ENCODE peak calls at places on chromosomes 16 and 17, in four cellular contexts. O is OCI-LY7, N is neural crest cell, Z is EH. Q is an unnamed sample.

GRCh38 chr17:36501963-36502362 is 15.5 kb downstream of the ZNHIT3 start:
- DNase-seq in Z (no peak), N (no peak), O (no peak), Q (no peak)

GRCh38 chr17:57724038-57724728 is 20.9 kb downstream of the CCDC182 start:
- DNase-seq in Z (no peak), N (no peak), O (peak), Q (peak)

GRCh38 chr17:57034807-57035754 is 50.0 kb upstream of the AKAP1 start:
- DNase-seq in Z (no peak), N (no peak), O (no peak), Q (no peak)

GRCh38 chr16:88758227-88758943 is 26.6 kb downstream of the PIEZO1 start:
- DNase-seq in N (no peak), O (no peak), Z (peak), Q (no peak)

GRCh38 chr17:76549539-76549938 is 9.7 kb downstream of the PRCD start:
- DNase-seq in N (no peak), Z (no peak), O (no peak), Q (no peak)

GRCh38 chr17:76582660-76583059 is 3.0 kb downstream of the ST6GALNAC2 start:
- DNase-seq in O (no peak), N (no peak), Z (no peak), Q (no peak)

GRCh38 chr16:12111819-12112218 is 135.3 kb downstream of the SNX29 start:
- DNase-seq in N (no peak), Z (no peak), O (no peak), Q (no peak)

GRCh38 chr16:57264381-57264780 is 19.3 kb downstream of the ARL2BP start:
- DNase-seq in O (no peak), N (no peak), Z (no peak), Q (no peak)

GRCh38 chr17:66302761-66303626 is 581 bp downstream of the PRKCA start:
- DNase-seq in O (peak), Z (peak), N (peak), Q (peak)

GRCh38 chr16:14298374-14299122 is 227.4 kb downstream of the MRTFB start:
- DNase-seq in O (no peak), Z (no peak), N (no peak), Q (no peak)

GRCh38 chr16:27991876-27992275 is 71.6 kb downstream of the GSG1L start:
- DNase-seq in N (no peak), Z (no peak), O (no peak), Q (no peak)

GRCh38 chr17:58710948-58711552 is 18.6 kb downstream of the RAD51C start:
- DNase-seq in O (peak), N (peak), Z (peak), Q (peak)

GRCh38 chr16:12262454-12263180 is 286.1 kb downstream of the SNX29 start:
- DNase-seq in O (no peak), Z (no peak), N (no peak), Q (no peak)

GRCh38 chr16:10681310-10682308 is 13.1 kb downstream of the TEKT5 start:
- DNase-seq in N (no peak), Z (no peak), O (no peak), Q (no peak)

GRCh38 chr17:3689262-3690093 is 6.5 kb downstream of the P2RX5 start:
- DNase-seq in Z (no peak), N (no peak), O (no peak), Q (no peak)

Q was measured in GM12865.